ENCODE peak calls at places on chromosomes 13 and 19, in seven cellular contexts. Y is kidney glomerular epithelial cell; X is hepatocyte; P is HL-60; L is activated CD4-positive, alpha-beta T cell treated with anti-CD3 and anti-CD28 coated beads, Interleukin-2, amount 10 ng/mL, durations not matched to agents 7 days and 5 days; Q is HEK293T; V is Panc1. T is an unnamed sample.

GRCh38 chr19:38032951-38033350 is 125.9 kb downstream of the SIPA1L3 start:
- DNase-seq in P (no peak), V (no peak), Q (no peak), L (no peak), Y (no peak), X (no peak), T (no peak)

GRCh38 chr19:14686411-14686810 is 3.4 kb upstream of the ZNF333 start:
- DNase-seq in X (no peak), Y (peak), P (peak), V (no peak), L (peak), Q (no peak), T (no peak)

GRCh38 chr19:15120135-15121026 is 13.2 kb downstream of the SYDE1 start:
- DNase-seq in Y (no peak), L (no peak), V (no peak), X (no peak), Q (no peak), P (no peak), T (no peak)

GRCh38 chr19:43496960-43497359 is 7.6 kb downstream of the PHLDB3 start:
- DNase-seq in L (no peak), P (no peak), X (no peak), Y (no peak), Q (no peak), V (no peak), T (no peak)

GRCh38 chr13:99528547-99528946 is 27.3 kb downstream of the TM9SF2 start:
- DNase-seq in V (no peak), X (peak), Y (no peak), L (peak), P (peak), Q (no peak), T (peak)

GRCh38 chr19:45645068-45645630 is 6.0 kb upstream of the EML2 start:
- DNase-seq in Q (no peak), Y (no peak), L (no peak), X (no peak), V (no peak), P (no peak), T (no peak)

GRCh38 chr13:26412263-26412662 is 145.2 kb upstream of the WASF3 start:
- DNase-seq in L (no peak), Q (no peak), X (no peak), Y (no peak), P (no peak), V (no peak), T (no peak)

GRCh38 chr13:34364633-34365032 is 546.7 kb downstream of the RFC3 start:
- DNase-seq in X (peak), Q (no peak), P (no peak), Y (peak), V (no peak), L (no peak), T (no peak)

GRCh38 chr13:32125746-32126145 is 94.2 kb downstream of the FRY start:
- DNase-seq in Y (no peak), X (no peak), Q (no peak), P (peak), L (no peak), V (no peak), T (no peak)

GRCh38 chr19:3670258-3670795 is 29.9 kb downstream of the PIP5K1C start:
- DNase-seq in Q (no peak), Y (no peak), P (no peak), X (peak), V (no peak), L (no peak), T (no peak)

GRCh38 chr13:79647518-79647917 is 166.6 kb downstream of the NDFIP2 start:
- DNase-seq in Q (no peak), P (no peak), L (no peak), Y (peak), V (no peak), X (peak), T (peak)

GRCh38 chr13:28329395-28330158 is 165.4 kb downstream of the FLT1 start:
- DNase-seq in P (no peak), Q (no peak), X (no peak), L (no peak), V (no peak), Y (peak), T (no peak)

GRCh38 chr19:31174948-31175347 is 174.3 kb downstream of the TSHZ3 start:
- DNase-seq in X (no peak), Q (no peak), Y (no peak), L (no peak), P (no peak), V (no peak), T (no peak)

GRCh38 chr13:103605546-103606326 is 539.5 kb upstream of the SLC10A2 start:
- DNase-seq in X (no peak), Y (no peak), V (no peak), P (no peak), Q (no peak), L (no peak), T (no peak)

GRCh38 chr13:76764429-76764828 is 121.8 kb downstream of the KCTD12 start:
- DNase-seq in X (no peak), V (no peak), Y (no peak), L (no peak), P (peak), Q (peak), T (no peak)

GRCh38 chr19:14366529-14366928 is 14.7 kb upstream of the ADGRE5 start:
- DNase-seq in L (peak), P (peak), X (peak), Y (peak), Q (peak), V (no peak), T (peak)

GRCh38 chr19:12603714-12604113 is 6.9 kb downstream of the ZNF490 start:
- DNase-seq in L (peak), X (no peak), V (no peak), P (no peak), Y (no peak), Q (no peak), T (no peak)

GRCh38 chr13:91141619-91142061 is 205.8 kb upstream of the MIR17HG start:
- DNase-seq in L (no peak), P (no peak), X (no peak), V (no peak), Q (peak), Y (no peak), T (no peak)

GRCh38 chr19:39133431-39134270 is 8.1 kb downstream of the PAK4 start:
- DNase-seq in Q (no peak), P (no peak), V (no peak), Y (no peak), X (no peak), L (no peak), T (no peak)

GRCh38 chr19:17719730-17720486 is 628 bp downstream of the MAP1S start:
- DNase-seq in Q (no peak), V (no peak), Y (no peak), P (no peak), X (peak), L (peak), T (peak)

GRCh38 chr13:24511019-24511823 is 1.4 kb downstream of the PARP4 start:
- DNase-seq in Y (peak), P (peak), Q (peak), L (peak), X (peak), V (no peak), T (no peak)

GRCh38 chr13:48993150-48993549 is 17.4 kb downstream of the FNDC3A start:
- DNase-seq in L (no peak), Y (no peak), Q (no peak), V (no peak), X (no peak), P (no peak), T (no peak)

GRCh38 chr13:108426893-108427292 is 157.4 kb downstream of the TNFSF13B start:
- DNase-seq in X (no peak), P (no peak), V (no peak), Y (no peak), L (no peak), Q (no peak), T (no peak)

GRCh38 chr13:114144606-114145244 is 12.3 kb upstream of the RASA3 start:
- DNase-seq in Y (no peak), P (no peak), Q (no peak), V (no peak), L (no peak), X (no peak), T (no peak)

GRCh38 chr19:18417250-18418033 is 1.8 kb upstream of the SSBP4 start:
- DNase-seq in L (no peak), Y (peak), P (peak), X (peak), Q (peak), V (no peak), T (peak)

GRCh38 chr19:7417671-7418324 is 69.1 kb downstream of the ARHGEF18 start:
- DNase-seq in V (no peak), Y (peak), P (no peak), L (no peak), X (peak), Q (no peak), T (no peak)

GRCh38 chr19:33299061-33299665 is 3.2 kb downstream of the CEBPA start:
- DNase-seq in P (peak), V (no peak), X (no peak), Y (no peak), Q (no peak), L (no peak), T (no peak)

GRCh38 chr13:107665926-107666458 is 549.3 kb downstream of the LIG4 start:
- DNase-seq in Y (no peak), V (no peak), X (no peak), Q (no peak), P (no peak), L (no peak), T (no peak)

GRCh38 chr13:40777166-40777956 is 6.4 kb upstream of the MRPS31 start:
- DNase-seq in Q (peak), X (peak), P (peak), V (peak), L (peak), Y (peak), T (peak)

GRCh38 chr13:94620286-94620896 is 18.7 kb downstream of the GPR180 start:
- DNase-seq in L (peak), V (no peak), X (peak), Y (peak), Q (peak), P (no peak), T (peak)

GRCh38 chr13:41942462-41943094 is 18.3 kb downstream of the VWA8 start:
- DNase-seq in X (peak), V (no peak), P (no peak), Q (peak), L (no peak), Y (peak), T (no peak)

GRCh38 chr19:8654591-8655339 is 24.3 kb downstream of the NFILZ start:
- DNase-seq in X (peak), Q (peak), L (peak), P (peak), Y (peak), V (peak), T (no peak)

GRCh38 chr13:40271931-40272775 is 394.3 kb downstream of the FOXO1 start:
- DNase-seq in L (no peak), X (peak), Q (no peak), V (no peak), P (no peak), Y (peak), T (no peak)

GRCh38 chr19:31263317-31263716 is 85.9 kb downstream of the TSHZ3 start:
- DNase-seq in P (no peak), X (no peak), Q (no peak), V (no peak), Y (no peak), L (no peak), T (no peak)

GRCh38 chr13:33637978-33638743 is 179.8 kb upstream of the RFC3 start:
- DNase-seq in V (no peak), X (no peak), Y (peak), Q (no peak), L (no peak), P (no peak), T (no peak)

GRCh38 chr13:22235285-22235949 is 564.5 kb downstream of the FGF9 start:
- DNase-seq in Q (no peak), Y (no peak), X (peak), L (no peak), V (no peak), P (no peak), T (no peak)

GRCh38 chr13:99736541-99736940 is 235.0 kb downstream of the ZIC5 start:
- DNase-seq in P (no peak), X (no peak), Y (no peak), L (no peak), V (no peak), Q (no peak), T (no peak)

GRCh38 chr19:53870485-53870844 is 2.8 kb downstream of the MYADM start:
- DNase-seq in L (peak), V (no peak), X (peak), Y (no peak), P (peak), Q (no peak), T (no peak)

GRCh38 chr13:110187501-110188161 is 119.3 kb downstream of the COL4A1 start:
- DNase-seq in L (no peak), P (no peak), X (peak), V (no peak), Y (peak), Q (no peak), T (no peak)

GRCh38 chr19:38691938-38692457 is 44.5 kb downstream of the ACTN4 start:
- DNase-seq in X (peak), L (no peak), V (peak), Y (peak), Q (no peak), P (no peak), T (no peak)

T was measured in NCI-H774.